ENCODE peak calls at places on chromosomes 6 and 20, in six cellular contexts. H is left ventricle myocardium inferior, T is DMS153, S is AG04450, J is GM19239, U is GM13977. C is an unnamed sample.

GRCh38 chr20:47610945-47611250 is 109.2 kb downstream of the NCOA3 start:
- DNase-seq in H (no peak), S (no peak), J (no peak), T (no peak), U (no peak), C (no peak)

GRCh38 chr6:3439961-3440360 is 16.9 kb downstream of the SLC22A23 start:
- DNase-seq in H (no peak), S (no peak), T (no peak), U (no peak), J (no peak), C (no peak)

GRCh38 chr6:167435209-167435728 is 110.4 kb downstream of the TTLL2 start:
- DNase-seq in S (no peak), H (no peak), U (no peak), T (no peak), J (no peak), C (no peak)

GRCh38 chr6:167858086-167858591 is 31.4 kb downstream of the AFDN start:
- DNase-seq in H (no peak), T (no peak), U (no peak), J (no peak), S (no peak), C (peak)

GRCh38 chr6:18263561-18264337 is 581 bp downstream of the DEK start:
- DNase-seq in H (peak), T (no peak), J (no peak), U (peak), S (no peak), C (no peak)

GRCh38 chr6:159066479-159066878 is 21.7 kb upstream of the TAGAP start:
- DNase-seq in H (no peak), T (no peak), J (no peak), U (no peak), S (no peak), C (no peak)

GRCh38 chr20:59335401-59335800 is 35.0 kb downstream of the EDN3 start:
- DNase-seq in S (no peak), U (no peak), J (no peak), H (no peak), T (no peak), C (no peak)

GRCh38 chr6:109406196-109406595 is 23.9 kb upstream of the CD164 start:
- DNase-seq in S (no peak), U (no peak), J (no peak), T (no peak), H (no peak), C (peak)

GRCh38 chr6:157974967-157975366 is 6.7 kb upstream of the SYNJ2 start:
- DNase-seq in U (no peak), S (no peak), H (no peak), J (no peak), T (no peak), C (no peak)

GRCh38 chr6:144036064-144036873 is 28.2 kb upstream of the PLAGL1 start:
- DNase-seq in T (no peak), J (peak), H (no peak), U (no peak), S (no peak), C (peak)

GRCh38 chr6:129317931-129318820 is 391.8 kb downstream of the ARHGAP18 start:
- DNase-seq in S (no peak), T (no peak), J (no peak), H (no peak), U (no peak), C (peak)

GRCh38 chr6:169966312-169967181 is 215.1 kb downstream of the ERMARD start:
- DNase-seq in T (no peak), J (no peak), S (no peak), H (no peak), U (no peak), C (no peak)

C was measured in fibroblast of the aortic adventitia.